ENCODE peak calls at places on chromosomes 2 and 18, in four cellular contexts. L is activated CD8-positive, alpha-beta T cell treated with anti-CD3 and anti-CD28 coated beads for 36 hours; P is H1; V is WTC11. I is an unnamed sample.
A peak's percentile ranks its signal among the peaks of the same experiment; 100 is the strongest.

GRCh38 chr18:3998698-3999333 is 456.3 kb downstream of the DLGAP1 start:
- DNase-seq in V (no peak), L (peak; percentile 48), P (no peak), I (no peak)

GRCh38 chr2:26614205-26615128 is 26.7 kb downstream of the CIB4 start:
- DNase-seq in L (no peak), V (no peak), P (peak; percentile 36), I (no peak)

GRCh38 chr2:21650566-21650965 is 526.8 kb downstream of the TDRD15 start:
- DNase-seq in L (no peak), V (no peak), P (no peak), I (no peak)

GRCh38 chr18:59551902-59552635 is 145.2 kb downstream of the CCBE1 start:
- DNase-seq in P (no peak), L (no peak), V (no peak), I (no peak)

GRCh38 chr2:26300234-26300641 is 45.7 kb upstream of the SELENOI start:
- DNase-seq in V (no peak), L (peak; percentile 34), P (no peak), I (no peak)

GRCh38 chr2:134669731-134670669 is 48.8 kb downstream of the TMEM163 start:
- DNase-seq in L (peak; percentile 69), P (no peak), V (no peak), I (no peak)

GRCh38 chr2:68974251-68974650 is at the start of gene GKN1:
- DNase-seq in V (no peak), L (no peak), P (no peak), I (no peak)

GRCh38 chr2:88654714-88655113 is 27.4 kb upstream of the EIF2AK3 start:
- DNase-seq in V (no peak), P (no peak), L (no peak), I (no peak)

GRCh38 chr18:36770315-36770946 is 58.4 kb downstream of the TPGS2 start:
- DNase-seq in P (no peak), L (no peak), V (no peak), I (no peak)

GRCh38 chr2:2645162-2645855 is 314.2 kb upstream of the MYT1L start:
- DNase-seq in L (no peak), V (no peak), P (no peak), I (no peak)

DNA sequence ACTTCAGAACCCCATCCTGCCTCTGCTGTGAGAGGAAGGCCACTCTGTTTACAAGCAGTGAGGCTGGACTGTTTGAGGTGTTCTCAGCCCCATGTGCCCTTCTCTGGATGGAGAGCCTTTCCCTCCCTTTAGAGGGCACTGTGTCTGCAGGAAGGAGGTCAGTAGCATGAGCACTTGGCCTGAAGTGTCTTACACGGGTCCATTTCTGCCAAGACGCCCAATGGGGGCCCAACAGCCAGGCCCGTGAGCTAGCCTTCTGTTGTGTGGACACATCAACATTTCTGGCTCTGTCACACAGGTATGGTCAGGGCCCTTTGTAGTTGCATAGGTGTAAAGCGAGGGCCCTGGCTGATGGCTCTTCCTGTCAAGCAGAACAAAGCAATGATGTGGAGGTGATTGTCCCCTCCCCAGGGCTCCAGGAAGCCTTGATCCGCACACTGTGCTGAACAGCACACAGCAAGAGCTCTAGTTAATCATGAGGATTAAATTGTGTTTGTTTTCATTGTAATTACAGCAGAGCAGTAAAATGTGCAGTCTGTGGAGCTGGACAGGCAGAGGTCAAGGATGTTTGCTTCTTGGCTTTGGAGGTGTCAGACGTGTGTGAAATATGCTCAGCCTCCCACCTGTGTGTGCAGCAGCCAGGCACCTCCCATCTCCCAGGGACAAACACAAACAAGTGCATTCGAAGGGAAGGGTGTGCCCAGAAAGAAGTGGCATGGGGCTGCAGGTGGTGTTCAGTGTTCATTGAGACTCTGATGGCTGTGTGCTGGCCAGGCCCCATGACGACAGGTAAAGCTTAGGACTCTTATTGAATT is 132.1 kb downstream of the SH3RF3 start:
- DNase-seq in P (no peak), V (peak; percentile 26), L (no peak), I (no peak)
- TF ChIP-seq CTCF in P (peak; percentile 57), V (no peak), L (no peak), I (peak; percentile 30)

GRCh38 chr2:80238692-80239469 is 65.7 kb downstream of the LRRTM1 start:
- DNase-seq in V (peak; percentile 69), L (peak; percentile 37), P (peak; percentile 80), I (no peak)
- TF ChIP-seq CTCF in V (peak; percentile 88), L (peak; percentile 81), P (peak; percentile 64), I (peak; percentile 72)

GRCh38 chr2:27773959-27774358 is 2.4 kb downstream of the MRPL33 start:
- DNase-seq in P (no peak), V (no peak), L (no peak), I (no peak)
- TF ChIP-seq CTCF in P (no peak), V (no peak), L (no peak), I (no peak)

DNA sequence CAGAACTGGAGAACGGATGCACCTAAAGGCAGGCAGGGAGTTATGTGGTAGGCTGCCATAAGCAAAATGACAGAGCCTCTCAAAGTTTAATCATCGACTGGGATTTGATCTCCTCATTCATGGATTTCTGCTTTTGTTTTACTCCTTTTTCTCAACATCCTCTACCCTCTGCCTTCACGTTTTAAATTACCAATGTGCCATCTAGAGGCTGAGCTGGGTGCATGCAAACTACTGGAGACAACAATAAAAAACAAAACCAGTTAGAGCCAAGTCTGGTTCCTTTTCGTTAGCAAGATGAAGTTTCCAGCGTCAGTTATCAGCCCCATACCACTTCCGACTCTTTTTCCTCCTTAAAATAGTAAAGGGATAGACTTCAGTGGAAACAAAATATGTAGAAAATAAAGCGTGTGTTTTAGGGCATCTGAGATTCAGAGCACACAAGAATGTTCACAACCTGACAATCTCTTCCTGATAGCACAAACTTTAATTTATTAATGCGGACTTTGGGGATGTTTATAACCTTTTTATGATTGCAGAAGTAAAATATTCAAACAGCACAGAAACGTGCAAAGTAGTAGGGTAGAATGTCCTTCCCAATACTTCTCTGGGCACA is 117.0 kb downstream of the LAMA1 start:
- DNase-seq in P (no peak), L (no peak), V (no peak), I (no peak)
- TF ChIP-seq CTCF in P (peak; percentile 48), L (no peak), V (no peak), I (no peak)

GRCh38 chr2:216663106-216663505 is 29.9 kb downstream of the IGFBP2 start:
- DNase-seq in V (no peak), P (no peak), L (no peak), I (no peak)

GRCh38 chr2:216663846-216664245 is 30.6 kb downstream of the IGFBP2 start:
- DNase-seq in V (no peak), P (no peak), L (no peak), I (no peak)

GRCh38 chr2:216660496-216660895 is 27.3 kb downstream of the IGFBP2 start:
- DNase-seq in P (no peak), V (no peak), L (no peak), I (no peak)

GRCh38 chr2:216661051-216661450 is 27.8 kb downstream of the IGFBP2 start:
- DNase-seq in L (no peak), P (no peak), V (no peak), I (no peak)

GRCh38 chr2:216661639-216662375 is 28.6 kb downstream of the IGFBP2 start:
- DNase-seq in V (no peak), L (peak; percentile 51), P (no peak), I (no peak)
- TF ChIP-seq CTCF in V (no peak), L (peak; percentile 23), P (no peak), I (no peak)

GRCh38 chr2:100029460-100029859 is 112.9 kb downstream of the AFF3 start:
- DNase-seq in V (no peak), L (no peak), P (no peak), I (no peak)
- TF ChIP-seq CTCF in V (no peak), L (no peak), P (peak; percentile 17), I (no peak)

GRCh38 chr18:53566622-53567021 is 657.8 kb downstream of the MBD2 start:
- DNase-seq in P (no peak), L (no peak), V (no peak), I (no peak)

DNA sequence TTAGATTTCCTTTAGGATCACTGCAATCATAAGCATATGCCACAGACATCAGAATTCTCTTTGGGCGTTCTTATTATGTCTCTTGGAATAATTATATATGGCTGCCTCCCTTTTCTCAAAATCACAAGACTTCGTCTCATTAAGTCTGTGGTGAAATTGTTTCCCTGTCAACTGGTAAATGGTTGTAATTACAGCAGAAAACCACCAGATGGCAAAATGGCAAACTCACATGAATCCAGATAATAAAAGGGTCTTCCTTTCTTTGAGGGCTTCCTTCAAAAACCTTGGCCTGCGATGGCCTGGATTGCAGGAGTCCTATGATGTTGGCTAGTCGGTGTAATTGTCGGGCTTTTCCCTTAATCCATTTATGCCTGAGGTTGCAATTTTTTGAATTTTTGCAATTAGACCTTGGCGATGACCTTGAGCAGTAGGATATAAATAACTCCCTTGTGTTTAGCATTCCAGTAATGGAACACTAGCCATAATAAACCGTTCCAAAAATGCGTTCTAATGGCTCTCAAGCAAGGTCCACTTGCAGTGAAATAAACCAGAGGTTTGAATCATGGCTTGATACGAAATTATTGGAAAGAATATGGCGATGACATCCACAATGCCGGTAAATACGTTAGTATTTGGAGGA is 656.4 kb downstream of the MBD2 start:
- DNase-seq in V (no peak), L (peak; percentile 1), P (peak; percentile 45), I (peak; percentile 45)
- TF ChIP-seq CTCF in V (peak; percentile 52), L (peak; percentile 61), P (peak; percentile 42), I (peak; percentile 67)

GRCh38 chr2:231648579-231649174 is 56.0 kb downstream of the TEX44 start:
- DNase-seq in V (peak; percentile 84), P (peak; percentile 88), L (peak; percentile 81), I (peak; percentile 73)
- TF ChIP-seq CTCF in V (no peak), P (peak; percentile 90), L (peak; percentile 73), I (peak; percentile 93)

GRCh38 chr2:231732604-231733003 is 24.3 kb downstream of the PTMA start:
- DNase-seq in P (no peak), L (no peak), V (no peak), I (no peak)
- TF ChIP-seq CTCF in P (peak; percentile 39), L (no peak), V (no peak), I (no peak)

DNA sequence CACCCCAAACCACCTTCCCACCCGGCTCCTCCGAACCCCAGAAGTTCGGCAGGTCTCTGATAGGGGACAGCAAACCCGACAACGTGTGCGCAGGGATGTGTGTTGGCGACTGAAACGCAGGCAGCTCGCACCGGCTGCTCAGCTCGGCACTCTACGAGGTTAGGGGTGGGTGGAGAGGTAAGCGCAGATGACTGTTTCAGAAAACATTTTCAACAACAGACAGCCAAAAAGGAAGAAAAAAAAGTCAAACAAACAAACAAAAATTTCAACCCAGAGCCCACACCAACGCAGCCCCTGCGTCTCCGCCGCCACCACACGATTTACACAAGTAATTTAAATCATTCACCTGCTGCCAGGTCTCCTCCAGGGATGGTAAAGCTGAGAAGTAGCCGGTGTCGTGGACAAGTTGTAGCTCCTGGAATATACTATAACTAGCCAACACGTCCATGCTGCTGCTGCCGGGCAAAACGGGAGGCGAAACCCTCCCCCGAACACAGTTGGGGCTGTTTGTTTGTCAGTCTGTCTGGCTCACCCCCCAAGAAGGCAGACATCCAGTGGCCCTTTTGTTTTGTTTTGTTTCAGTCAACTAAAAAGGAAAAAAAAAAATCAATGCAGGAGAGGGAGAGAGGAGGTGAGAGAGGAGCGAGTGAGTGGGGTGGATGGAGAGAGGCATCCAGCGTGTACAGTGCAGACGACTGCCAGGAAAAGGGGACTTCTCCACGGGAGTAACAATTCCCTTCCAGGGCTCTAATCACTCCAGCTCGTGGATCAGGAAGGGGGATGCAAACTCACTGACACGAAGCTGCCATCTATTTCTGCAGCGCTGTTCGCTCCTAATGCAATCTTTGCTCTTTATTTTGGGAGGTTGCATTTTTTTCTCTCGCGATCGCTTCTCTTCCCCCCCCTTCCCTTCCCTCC is at the start of gene KLF7:
- DNase-seq in P (no peak), V (peak; percentile 43), L (peak; percentile 72), I (peak; percentile 24)
- TF ChIP-seq CTCF in P (no peak), V (no peak), L (no peak), I (no peak)